ENCODE peak calls at places on chromosomes 3 and 15, in ten cellular contexts. Y, S, G, N, R, I, P, B, V and A are unnamed samples.
A peak's percentile ranks its signal among the peaks of the same experiment; 100 is the strongest.

GRCh38 chr15:63514533-63514943 is 10.1 kb downstream of the USP3 start:
- DNase-seq in Y (no peak), S (peak; percentile 96), G (no peak), N (no peak), R (no peak), I (no peak), P (peak; percentile 28), B (no peak), V (peak; percentile 62), A (no peak)

GRCh38 chr3:16455946-16456345 is 57.6 kb downstream of the RFTN1 start:
- DNase-seq in Y (no peak), S (no peak), G (no peak), N (no peak), R (no peak), I (no peak), P (no peak), B (no peak), V (no peak), A (no peak)

GRCh38 chr3:139540686-139541085 is 1.1 kb upstream of the RBP1 start:
- DNase-seq in Y (no peak), S (no peak), G (no peak), N (no peak), R (no peak), I (no peak), P (no peak), B (no peak), V (no peak), A (no peak)

GRCh38 chr15:31464216-31465082 is 137.8 kb downstream of the KLF13 start:
- DNase-seq in Y (no peak), S (no peak), G (no peak), N (no peak), R (no peak), I (peak; percentile 65), P (no peak), B (peak; percentile 14), V (no peak), A (no peak)

GRCh38 chr3:153599685-153600084 is 437.7 kb downstream of the RAP2B start:
- DNase-seq in Y (no peak), S (peak; percentile 92), G (no peak), N (no peak), R (peak; percentile 57), I (no peak), P (peak; percentile 86), B (no peak), V (peak; percentile 36), A (no peak)

GRCh38 chr3:34832865-34833508 is 806.3 kb upstream of the ARPP21 start:
- DNase-seq in Y (no peak), S (no peak), G (no peak), N (no peak), R (no peak), I (no peak), P (no peak), B (no peak), V (no peak), A (no peak)

GRCh38 chr15:69751147-69751546 is 298.5 kb downstream of the RPLP1 start:
- DNase-seq in Y (no peak), S (no peak), G (no peak), N (no peak), R (no peak), I (no peak), P (no peak), B (no peak), V (no peak), A (no peak)

GRCh38 chr3:126932188-126932931 is 50.6 kb upstream of the PLXNA1 start:
- DNase-seq in Y (no peak), S (peak; percentile 25), G (no peak), N (no peak), R (no peak), I (no peak), P (no peak), B (no peak), V (peak; percentile 19), A (no peak)

GRCh38 chr3:63351159-63352007 is 73.3 kb downstream of the SYNPR start:
- DNase-seq in Y (no peak), S (peak; percentile 76), G (no peak), N (peak; percentile 16), R (no peak), I (no peak), P (peak; percentile 10), B (no peak), V (no peak), A (no peak)

GRCh38 chr3:64056616-64057165 is 33.4 kb upstream of the PSMD6 start:
- DNase-seq in Y (no peak), S (no peak), G (no peak), N (no peak), R (no peak), I (no peak), P (no peak), B (no peak), V (no peak), A (no peak)

GRCh38 chr3:174891524-174892203 is 32.5 kb downstream of the NAALADL2 start:
- DNase-seq in Y (no peak), S (peak; percentile 8), G (no peak), N (no peak), R (no peak), I (no peak), P (no peak), B (no peak), V (no peak), A (no peak)

GRCh38 chr3:33006081-33006480 is 54.6 kb downstream of the CCR4 start:
- DNase-seq in Y (no peak), S (no peak), G (no peak), N (no peak), R (no peak), I (no peak), P (no peak), B (no peak), V (no peak), A (no peak)
- TF ChIP-seq CTCF in Y (no peak), S (no peak), G (no peak), N (no peak), R (no peak), I (no peak), P (no peak), B (no peak), V (no peak), A (no peak)

GRCh38 chr3:14717307-14717706 is 42.4 kb downstream of the C3orf20 start:
- DNase-seq in Y (no peak), S (no peak), G (no peak), N (no peak), R (no peak), I (no peak), P (no peak), B (no peak), V (no peak), A (no peak)

GRCh38 chr3:14718539-14718938 is 43.6 kb downstream of the C3orf20 start:
- DNase-seq in Y (no peak), S (no peak), G (no peak), N (no peak), R (no peak), I (no peak), P (no peak), B (no peak), V (no peak), A (no peak)

GRCh38 chr3:14725015-14725431 is 50.1 kb downstream of the C3orf20 start:
- DNase-seq in Y (peak; percentile 59), S (peak; percentile 93), G (peak; percentile 22), N (no peak), R (no peak), I (no peak), P (no peak), B (peak; percentile 47), V (peak; percentile 46), A (no peak)

GRCh38 chr3:14719006-14719405 is 44.1 kb downstream of the C3orf20 start:
- DNase-seq in Y (no peak), S (peak; percentile 8), G (no peak), N (no peak), R (no peak), I (no peak), P (no peak), B (no peak), V (no peak), A (no peak)

GRCh38 chr3:14721126-14721864 is 46.4 kb downstream of the C3orf20 start:
- DNase-seq in Y (no peak), S (no peak), G (no peak), N (no peak), R (no peak), I (peak; percentile 35), P (no peak), B (no peak), V (no peak), A (no peak)
- TF ChIP-seq CTCF in Y (no peak), S (no peak), G (no peak), N (no peak), R (no peak), I (no peak), P (no peak), B (no peak), V (no peak), A (no peak)

GRCh38 chr15:97804950-97805349 is 155.6 kb upstream of the ARRDC4 start:
- DNase-seq in Y (no peak), S (no peak), G (no peak), N (no peak), R (no peak), I (no peak), P (no peak), B (no peak), V (no peak), A (no peak)
- TF ChIP-seq CTCF in Y (no peak), S (no peak), G (no peak), N (no peak), R (no peak), I (no peak), P (no peak), B (no peak), V (no peak), A (no peak)

DNA sequence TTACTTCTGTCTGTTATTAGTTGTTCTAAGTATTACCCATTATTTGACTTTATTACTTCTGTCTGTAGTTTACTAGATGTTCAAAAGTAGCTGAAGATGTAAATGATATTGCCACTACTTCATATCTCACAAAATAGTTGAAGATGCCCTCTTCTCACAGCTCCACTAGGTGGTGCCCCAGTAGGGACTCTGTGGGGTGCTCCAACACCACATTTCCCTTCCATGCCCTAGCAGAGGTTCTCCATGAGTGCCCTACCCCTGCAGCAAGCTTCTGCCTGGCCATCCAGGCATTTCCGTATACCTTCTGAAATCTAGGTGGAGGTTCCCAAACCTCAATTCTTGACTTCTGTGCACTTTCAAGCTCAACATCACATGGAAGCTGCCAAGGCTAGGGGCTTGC is 80.8 kb downstream of the KCNH8 start:
- DNase-seq in Y (no peak), S (no peak), G (no peak), N (peak; percentile 4), R (no peak), I (no peak), P (no peak), B (no peak), V (no peak), A (no peak)
- TF ChIP-seq CTCF in Y (no peak), S (no peak), G (no peak), N (no peak), R (no peak), I (no peak), P (no peak), B (no peak), V (no peak), A (no peak)

DNA sequence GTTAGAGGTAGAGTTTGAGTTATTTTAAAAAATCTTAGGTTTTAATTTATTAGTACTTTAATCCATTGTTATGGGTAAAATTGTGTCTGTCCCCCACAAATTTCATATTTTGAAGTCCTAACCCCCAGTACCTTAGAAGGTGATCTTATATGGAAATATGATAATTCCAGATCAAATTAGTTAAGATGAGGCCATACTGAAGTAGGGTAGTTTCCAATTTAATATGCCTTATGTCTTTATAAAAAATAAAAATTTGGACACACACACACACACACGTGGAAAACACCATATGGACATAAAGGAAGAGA is 18.6 kb upstream of the ADGRG7 start:
- DNase-seq in Y (no peak), S (no peak), G (no peak), N (no peak), R (no peak), I (no peak), P (no peak), B (no peak), V (no peak), A (no peak)
- TF ChIP-seq CTCF in Y (no peak), S (no peak), G (peak; percentile 22), N (peak; percentile 48), R (no peak), I (no peak), P (no peak), B (no peak), V (no peak), A (no peak)